ENCODE peak calls at places on chromosomes 5 and 9, in seven cellular contexts. W, E, F, U, M, V and R are unnamed samples.

GRCh38 chr5:13566903-13567339 is 377.6 kb downstream of the DNAH5 start:
- DNase-seq in W (peak), E (no peak), F (no peak), U (no peak), M (no peak), V (no peak), R (peak)

GRCh38 chr9:3459076-3459475 is 66.7 kb downstream of the RFX3 start:
- DNase-seq in W (no peak), E (peak), F (no peak), U (no peak), M (no peak), V (no peak), R (no peak)

GRCh38 chr5:37717613-37718431 is 122.0 kb downstream of the GDNF start:
- DNase-seq in W (peak), E (peak), F (no peak), U (no peak), M (peak), V (no peak), R (no peak)

GRCh38 chr5:75666801-75667200 is 50.4 kb downstream of the POC5 start:
- DNase-seq in W (no peak), E (no peak), F (no peak), U (no peak), M (no peak), V (no peak), R (no peak)

GRCh38 chr5:17428176-17428800 is 69.7 kb upstream of the TAF11L2 start:
- DNase-seq in W (no peak), E (no peak), F (no peak), U (no peak), M (no peak), V (no peak), R (peak)

GRCh38 chr5:1378866-1379659 is 34.2 kb upstream of the CLPTM1L start:
- DNase-seq in W (no peak), E (no peak), F (no peak), U (no peak), M (no peak), V (no peak), R (no peak)

GRCh38 chr9:13948037-13948436 is 365.9 kb downstream of the NFIB start:
- DNase-seq in W (no peak), E (no peak), F (no peak), U (no peak), M (no peak), V (no peak), R (no peak)

GRCh38 chr5:148452499-148453193 is 68.9 kb downstream of the FBXO38 start:
- DNase-seq in W (no peak), E (no peak), F (no peak), U (no peak), M (no peak), V (no peak), R (no peak)

GRCh38 chr5:55694152-55694830 is 17.8 kb downstream of the SLC38A9 start:
- DNase-seq in W (no peak), E (peak), F (no peak), U (no peak), M (peak), V (peak), R (peak)

GRCh38 chr9:126061575-126061974 is 265.1 kb upstream of the MVB12B start:
- DNase-seq in W (no peak), E (no peak), F (no peak), U (no peak), M (no peak), V (no peak), R (no peak)

GRCh38 chr5:75620184-75620959 is 9.1 kb downstream of the ANKDD1B start:
- DNase-seq in W (no peak), E (no peak), F (no peak), U (no peak), M (peak), V (no peak), R (no peak)

GRCh38 chr9:20390400-20390799 is 231.9 kb downstream of the MLLT3 start:
- DNase-seq in W (no peak), E (no peak), F (no peak), U (no peak), M (no peak), V (no peak), R (no peak)

GRCh38 chr5:84779206-84779605 is 394.5 kb upstream of the EDIL3 start:
- DNase-seq in W (no peak), E (no peak), F (no peak), U (no peak), M (no peak), V (no peak), R (no peak)

GRCh38 chr9:72937545-72937944 is 15.3 kb downstream of the ALDH1A1 start:
- DNase-seq in W (no peak), E (no peak), F (no peak), U (no peak), M (peak), V (no peak), R (no peak)

GRCh38 chr5:32330126-32330971 is 17.6 kb upstream of the MTMR12 start:
- DNase-seq in W (no peak), E (no peak), F (no peak), U (no peak), M (no peak), V (no peak), R (no peak)

GRCh38 chr5:147949711-147950573 is 43.6 kb upstream of the C5orf46 start:
- DNase-seq in W (peak), E (peak), F (no peak), U (no peak), M (peak), V (peak), R (peak)

GRCh38 chr5:35780236-35780635 is 76.5 kb upstream of the IL7R start:
- DNase-seq in W (no peak), E (no peak), F (no peak), U (no peak), M (no peak), V (no peak), R (no peak)

GRCh38 chr9:22433691-22434090 is 12.9 kb upstream of the DMRTA1 start:
- DNase-seq in W (no peak), E (no peak), F (no peak), U (no peak), M (no peak), V (no peak), R (no peak)

GRCh38 chr5:127410906-127411780 is 106.3 kb upstream of the PRRC1 start:
- DNase-seq in W (no peak), E (no peak), F (peak), U (no peak), M (no peak), V (no peak), R (peak)

GRCh38 chr5:37606632-37607248 is 227.6 kb downstream of the WDR70 start:
- DNase-seq in W (no peak), E (no peak), F (no peak), U (no peak), M (no peak), V (no peak), R (no peak)

GRCh38 chr5:156623381-156624040 is 226.6 kb upstream of the PPP1R2B start:
- DNase-seq in W (no peak), E (no peak), F (no peak), U (no peak), M (no peak), V (no peak), R (no peak)

GRCh38 chr5:133381041-133381440 is 231.3 kb downstream of the FSTL4 start:
- DNase-seq in W (no peak), E (no peak), F (no peak), U (no peak), M (no peak), V (no peak), R (no peak)

GRCh38 chr5:7053125-7053524 is 339.9 kb downstream of the TENT4A start:
- DNase-seq in W (no peak), E (no peak), F (no peak), U (no peak), M (no peak), V (no peak), R (no peak)

GRCh38 chr5:178606269-178606668 is 16.1 kb upstream of the COL23A1 start:
- DNase-seq in W (no peak), E (no peak), F (no peak), U (no peak), M (no peak), V (no peak), R (no peak)

GRCh38 chr5:177426566-177427210 is at the start of gene GRK6:
- DNase-seq in W (peak), E (peak), F (no peak), U (no peak), M (no peak), V (no peak), R (peak)

GRCh38 chr5:177425196-177425800 is 1.2 kb upstream of the GRK6 start:
- DNase-seq in W (no peak), E (no peak), F (no peak), U (no peak), M (no peak), V (no peak), R (no peak)

GRCh38 chr5:177425801-177426565 is 493 bp upstream of the GRK6 start:
- DNase-seq in W (peak), E (peak), F (peak), U (peak), M (peak), V (peak), R (peak)

GRCh38 chr5:177421046-177421798 is 5.3 kb upstream of the GRK6 start:
- DNase-seq in W (no peak), E (no peak), F (no peak), U (no peak), M (no peak), V (no peak), R (no peak)

DNA sequence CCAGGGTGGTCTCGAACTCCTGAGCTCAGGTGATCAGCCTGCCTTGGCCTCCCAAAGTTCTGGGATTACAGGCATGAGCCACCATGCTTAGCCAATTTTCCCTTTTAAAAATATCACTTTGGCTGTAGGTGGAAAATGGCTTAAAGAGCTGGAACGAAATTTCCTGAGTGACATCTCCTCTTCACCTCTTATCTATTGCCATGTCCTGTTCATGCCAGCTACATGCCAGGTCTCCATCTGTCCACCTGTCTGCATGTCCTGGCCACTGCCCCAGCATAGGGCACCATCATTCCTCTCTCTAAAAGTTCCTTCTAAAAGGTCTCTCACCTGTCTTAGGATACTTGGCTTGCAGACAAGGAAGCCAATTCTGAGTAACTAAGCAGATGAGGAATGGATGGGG is 2.8 kb upstream of the GRK6 start:
- DNase-seq in W (no peak), E (no peak), F (no peak), U (no peak), M (no peak), V (no peak), R (no peak)
- TF ChIP-seq MAX in W (no peak), E (no peak), F (no peak), U (no peak), M (no peak), V (no peak), R (no peak)

DNA sequence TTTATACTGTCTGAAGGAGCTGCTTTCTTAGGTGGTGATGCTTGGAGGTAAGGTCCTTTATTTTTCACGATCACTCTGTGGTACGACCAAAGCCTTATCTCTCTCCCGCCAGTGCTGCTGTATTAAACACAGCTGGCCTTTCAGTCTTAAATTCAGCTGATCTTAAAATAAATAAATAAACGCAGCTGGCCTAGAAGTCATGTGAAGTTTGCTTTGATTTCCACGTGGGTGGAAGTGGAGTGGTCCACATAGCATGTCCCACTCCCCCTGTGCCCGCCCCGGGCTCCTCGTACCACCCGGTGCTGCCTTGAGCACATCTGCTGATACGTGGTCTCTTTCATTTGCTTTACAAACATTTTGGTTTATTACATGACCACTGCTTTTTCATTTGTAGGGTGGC is 260.4 kb downstream of the FANCC start:
- DNase-seq in W (no peak), E (peak), F (no peak), U (no peak), M (no peak), V (no peak), R (no peak)
- H3K4me3 ChIP-seq in W (peak), E (peak), F (no peak), U (no peak), M (no peak), V (no peak), R (no peak)

GRCh38 chr9:16516887-16517286 is 353.6 kb downstream of the BNC2 start:
- DNase-seq in W (no peak), E (no peak), F (no peak), U (no peak), M (no peak), V (no peak), R (peak)
- TF ChIP-seq MAX in W (no peak), E (no peak), F (no peak), U (no peak), M (no peak), V (no peak), R (no peak)

DNA sequence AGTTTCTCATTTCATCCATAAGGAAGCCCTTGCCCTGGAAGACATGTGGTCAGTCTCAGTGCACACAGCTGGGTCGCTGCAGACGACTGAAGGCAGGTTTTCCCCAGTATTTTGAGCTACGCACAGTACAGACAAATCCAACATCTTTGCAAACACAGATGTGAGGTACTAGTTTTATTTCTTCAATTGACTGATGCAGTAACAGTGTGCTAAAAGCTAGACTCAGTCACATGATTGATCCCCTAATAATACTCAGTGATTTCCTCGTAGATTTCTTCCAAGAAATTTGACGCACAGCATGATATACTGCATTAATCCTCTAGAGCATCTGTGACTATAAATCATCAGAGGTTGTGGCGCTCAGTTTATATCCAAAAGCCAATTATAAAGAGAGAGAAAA is 346.1 kb downstream of the DIRAS2 start:
- DNase-seq in W (no peak), E (no peak), F (no peak), U (no peak), M (no peak), V (no peak), R (no peak)
- H3K4me3 ChIP-seq in W (no peak), E (no peak), F (no peak), U (no peak), M (no peak), V (no peak), R (no peak)

DNA sequence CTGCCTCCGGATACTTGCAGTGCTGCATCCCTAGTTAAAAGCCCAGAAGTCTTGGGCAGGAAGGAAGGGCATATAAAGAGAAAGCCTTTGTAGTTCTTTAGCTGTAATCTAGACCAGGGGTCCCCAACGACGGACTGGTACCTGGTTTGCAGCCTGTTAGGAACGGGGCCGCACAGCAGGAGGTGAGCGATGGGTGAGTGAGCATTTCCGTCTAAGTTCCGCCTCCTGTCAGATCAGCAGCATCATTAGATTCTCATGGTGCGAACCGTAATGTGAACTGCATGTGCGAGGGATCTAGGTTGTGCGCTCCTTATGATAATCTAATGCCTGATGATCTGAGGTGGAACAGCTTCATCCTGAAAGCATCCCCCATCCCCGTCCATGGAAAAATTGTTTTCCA is 1.6 kb upstream of the SMIM15 start:
- DNase-seq in W (no peak), E (peak), F (no peak), U (no peak), M (no peak), V (no peak), R (no peak)
- TF ChIP-seq MAX in W (no peak), E (no peak), F (no peak), U (no peak), M (no peak), V (no peak), R (no peak)

DNA sequence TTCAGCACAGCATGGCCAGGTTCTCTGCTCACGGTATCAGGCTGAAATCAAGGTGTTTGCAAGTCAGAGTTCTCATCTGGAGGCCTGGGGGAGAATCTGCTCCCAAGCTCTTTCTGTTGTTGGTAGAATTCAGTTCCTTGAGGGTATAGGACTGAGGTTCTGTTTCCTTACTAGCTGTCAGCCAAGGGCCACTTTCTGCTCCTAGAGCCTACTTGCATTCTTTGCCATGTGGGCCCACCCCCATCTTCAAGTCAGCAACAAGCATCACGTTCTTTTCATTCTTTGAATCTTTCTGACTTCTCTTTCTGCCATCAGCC is 7.4 kb upstream of the CDC42SE2 start:
- DNase-seq in W (no peak), E (no peak), F (no peak), U (no peak), M (no peak), V (no peak), R (no peak)
- H3K4me3 ChIP-seq in W (no peak), E (no peak), F (peak), U (no peak), M (no peak), V (no peak), R (no peak)